ENCODE peak calls at places on chromosomes 16 and 17, in nine cellular contexts. P is prostate gland, U is HCT116, F is esophagus muscularis mucosa, A is H1, W is HL-60, Y is stomach, H is GM23338, C is SK-N-SH. V is an unnamed sample.

GRCh38 chr16:4317471-4318170 is 1.8 kb downstream of the GLIS2 start:
- DNase-seq in P (no peak), U (no peak), F (no peak), A (no peak), W (no peak), Y (no peak), H (peak), C (no peak), V (no peak)

GRCh38 chr16:66357523-66357928 is 9.0 kb upstream of the CDH5 start:
- DNase-seq in P (peak), U (peak), F (no peak), A (peak), W (peak), Y (peak), H (peak), C (peak), V (peak)

GRCh38 chr16:1181715-1182671 is 29.1 kb downstream of the CACNA1H start:
- DNase-seq in P (no peak), U (no peak), F (no peak), A (no peak), W (no peak), Y (peak), H (no peak), C (no peak), V (peak)

GRCh38 chr16:58644765-58645487 is 15.3 kb upstream of the CNOT1 start:
- DNase-seq in P (no peak), U (no peak), F (no peak), A (no peak), W (no peak), Y (no peak), H (no peak), C (no peak), V (no peak)

GRCh38 chr16:48495303-48495702 is 110.1 kb upstream of the SIAH1 start:
- DNase-seq in P (no peak), U (no peak), F (peak), A (no peak), W (no peak), Y (no peak), H (no peak), C (no peak), V (no peak)

GRCh38 chr16:58451945-58452401 is 48.0 kb upstream of the NDRG4 start:
- DNase-seq in P (no peak), U (no peak), F (no peak), A (no peak), W (no peak), Y (no peak), H (no peak), C (no peak), V (no peak)

GRCh38 chr16:931171-931570 is 39.6 kb downstream of the LMF1 start:
- DNase-seq in P (no peak), U (no peak), F (no peak), A (no peak), W (no peak), Y (no peak), H (no peak), C (no peak), V (no peak)

GRCh38 chr16:83159049-83159448 is 532.3 kb downstream of the CDH13 start:
- DNase-seq in P (no peak), U (no peak), F (no peak), A (no peak), W (no peak), Y (no peak), H (no peak), C (no peak), V (no peak)

GRCh38 chr17:8105957-8106398 is 12.3 kb downstream of the ALOXE3 start:
- DNase-seq in P (no peak), U (no peak), F (no peak), A (no peak), W (no peak), Y (no peak), H (no peak), C (no peak), V (no peak)

GRCh38 chr17:66966529-66967418 is 2.3 kb downstream of the CACNG4 start:
- DNase-seq in P (no peak), U (no peak), F (no peak), A (no peak), W (no peak), Y (no peak), H (no peak), C (peak), V (no peak)

GRCh38 chr16:50313596-50314483 is 47.5 kb downstream of the ADCY7 start:
- DNase-seq in P (no peak), U (no peak), F (peak), A (no peak), W (peak), Y (peak), H (no peak), C (no peak), V (no peak)

GRCh38 chr17:17275991-17276390 is 5.1 kb downstream of the COPS3 start:
- DNase-seq in P (no peak), U (no peak), F (no peak), A (no peak), W (peak), Y (no peak), H (no peak), C (no peak), V (no peak)

GRCh38 chr17:17264430-17264829 is 16.6 kb downstream of the COPS3 start:
- DNase-seq in P (no peak), U (no peak), F (no peak), A (no peak), W (no peak), Y (no peak), H (peak), C (no peak), V (no peak)

DNA sequence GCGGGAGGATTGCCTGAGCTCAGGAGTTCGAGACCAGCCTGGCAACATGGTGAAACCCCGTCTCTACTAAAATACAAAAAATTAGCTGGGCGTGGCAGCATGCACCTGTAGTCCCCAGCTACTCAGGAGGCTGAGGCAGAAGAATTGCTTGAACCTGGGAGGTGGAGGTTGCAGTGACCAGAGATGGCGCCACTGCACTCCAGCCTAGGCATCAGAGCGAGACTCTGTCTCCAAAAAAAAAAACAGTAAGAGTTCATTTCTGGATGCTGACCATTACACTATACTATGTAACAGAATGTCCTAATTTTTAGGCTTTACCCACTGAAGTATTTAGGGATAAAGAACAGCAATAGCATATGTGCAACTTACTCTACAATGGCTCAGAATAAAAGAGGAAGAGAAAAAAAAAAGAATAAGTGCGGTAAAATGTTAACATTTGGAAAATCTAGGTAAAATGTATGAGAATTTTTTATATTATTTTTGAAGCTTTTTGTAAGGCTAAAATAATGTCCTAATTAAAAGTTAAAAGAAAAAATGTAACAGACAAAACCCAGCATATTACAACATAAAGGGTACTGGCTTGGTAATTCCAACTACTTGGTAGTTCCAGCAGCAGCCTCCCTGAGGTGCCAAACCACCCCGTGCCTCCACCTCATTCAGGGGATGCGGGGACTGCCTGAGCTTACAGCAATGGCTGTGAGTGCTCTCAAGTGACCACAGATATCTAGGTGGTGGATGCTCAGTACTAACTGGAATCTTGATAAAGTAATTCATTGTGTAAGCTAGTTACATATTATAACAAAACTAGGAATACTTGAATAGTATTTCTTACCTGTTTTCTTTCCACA is 10.9 kb downstream of the COPS3 start:
- DNase-seq in P (no peak), U (peak), F (no peak), A (no peak), W (no peak), Y (no peak), H (peak), C (no peak), V (no peak)
- TF ChIP-seq CTCF in P (no peak), U (peak), F (peak), A (peak), W (no peak), Y (no peak), H (peak), C (peak), V (peak)

GRCh38 chr16:9136596-9136995 is 45.2 kb downstream of the HAPSTR1 start:
- DNase-seq in P (no peak), U (no peak), F (no peak), A (no peak), W (no peak), Y (no peak), H (no peak), C (no peak), V (peak)
- TF ChIP-seq POLR2AphosphoS5 in P (no peak), U (no peak), F (no peak), A (no peak), W (no peak), Y (no peak), H (no peak), C (no peak), V (no peak)

GRCh38 chr16:55250641-55251550 is 73.1 kb upstream of the IRX6 start:
- DNase-seq in P (no peak), U (no peak), F (peak), A (no peak), W (no peak), Y (no peak), H (no peak), C (peak), V (no peak)
- TF ChIP-seq CTCF in P (no peak), U (no peak), F (no peak), A (no peak), W (no peak), Y (no peak), H (no peak), C (no peak), V (no peak)

GRCh38 chr16:70653809-70654771 is 7.7 kb downstream of the IL34 start:
- DNase-seq in P (peak), U (peak), F (peak), A (peak), W (peak), Y (peak), H (peak), C (peak), V (peak)
- TF ChIP-seq POLR2AphosphoS5 in P (peak), U (no peak), F (peak), A (no peak), W (no peak), Y (peak), H (no peak), C (no peak), V (peak)

DNA sequence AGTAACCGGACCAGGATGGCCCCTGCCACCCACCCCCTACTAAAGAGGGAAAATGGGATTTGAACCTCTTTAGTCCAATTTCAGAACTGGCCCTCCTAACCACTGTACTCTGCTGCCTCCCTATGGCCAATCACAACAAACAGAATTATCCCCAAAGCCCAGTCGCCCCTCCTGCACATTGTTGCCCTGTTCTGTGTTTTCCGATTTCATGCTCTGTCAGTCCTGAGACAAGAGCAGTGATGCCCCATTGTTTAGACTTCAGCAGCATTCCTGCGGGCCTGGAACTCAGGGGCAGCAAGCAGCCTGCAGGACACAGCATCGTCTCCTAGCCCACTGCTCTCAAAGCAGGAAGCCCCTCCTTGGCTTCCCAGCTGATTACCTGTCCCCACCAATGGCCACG is 20.5 kb upstream of the KLHL11 start:
- DNase-seq in P (no peak), U (no peak), F (no peak), A (no peak), W (no peak), Y (no peak), H (peak), C (peak), V (no peak)
- TF ChIP-seq CTCF in P (no peak), U (peak), F (peak), A (peak), W (no peak), Y (no peak), H (peak), C (peak), V (no peak)

GRCh38 chr17:64326420-64327054 is 63.5 kb upstream of the TEX2 start:
- DNase-seq in P (peak), U (no peak), F (no peak), A (no peak), W (peak), Y (peak), H (no peak), C (no peak), V (peak)
- TF ChIP-seq POLR2AphosphoS5 in P (no peak), U (no peak), F (peak), A (no peak), W (peak), Y (peak), H (no peak), C (no peak), V (peak)